ENCODE peak calls at places on chromosomes 11 and 22, in six cellular contexts. One of them, this sample, is unnamed.

GRCh38 chr11:134578807-134579708 is 167.0 kb upstream of the B3GAT1 start:
- DNase-seq in prostate gland: no peak
- DNase-seq in stomach: no peak
- DNase-seq in spleen: no peak
- DNase-seq in GM12891: no peak
- DNase-seq in transverse colon: peak; percentile 35
- DNase-seq in this sample: no peak

GRCh38 chr11:47185305-47186075 is 744 bp downstream of the PACSIN3 start:
- DNase-seq in prostate gland: peak; percentile 69
- DNase-seq in spleen: no peak
- DNase-seq in transverse colon: peak; percentile 39
- DNase-seq in stomach: peak; percentile 70
- DNase-seq in GM12891: no peak
- DNase-seq in this sample: no peak

GRCh38 chr11:117644403-117645155 is 152.4 kb downstream of the DSCAML1 start:
- DNase-seq in stomach: no peak
- DNase-seq in GM12891: no peak
- DNase-seq in spleen: peak; percentile 51
- DNase-seq in prostate gland: no peak
- DNase-seq in transverse colon: no peak
- DNase-seq in this sample: no peak

GRCh38 chr11:6402561-6402981 is 12.3 kb downstream of the SMPD1 start:
- DNase-seq in GM12891: peak; percentile 76
- DNase-seq in prostate gland: no peak
- DNase-seq in spleen: no peak
- DNase-seq in stomach: no peak
- DNase-seq in transverse colon: peak; percentile 57
- DNase-seq in this sample: peak; percentile 74

GRCh38 chr11:97815667-97816066 is 1205.1 kb upstream of the CNTN5 start:
- DNase-seq in transverse colon: no peak
- DNase-seq in stomach: no peak
- DNase-seq in prostate gland: no peak
- DNase-seq in GM12891: no peak
- DNase-seq in spleen: no peak
- DNase-seq in this sample: no peak

GRCh38 chr22:46129390-46130041 is 20.8 kb upstream of the PPARA start:
- DNase-seq in stomach: no peak
- DNase-seq in prostate gland: no peak
- DNase-seq in GM12891: peak; percentile 70
- DNase-seq in transverse colon: peak; percentile 61
- DNase-seq in spleen: peak; percentile 89
- DNase-seq in this sample: peak; percentile 70

GRCh38 chr22:46737105-46737975 is 712 bp downstream of the CERK start:
- DNase-seq in GM12891: peak; percentile 70
- DNase-seq in prostate gland: no peak
- DNase-seq in spleen: peak; percentile 90
- DNase-seq in transverse colon: peak; percentile 59
- DNase-seq in stomach: no peak
- DNase-seq in this sample: peak; percentile 63

GRCh38 chr11:46278387-46279173 is 1.1 kb downstream of the CREB3L1 start:
- DNase-seq in GM12891: no peak
- DNase-seq in transverse colon: peak; percentile 79
- DNase-seq in stomach: peak; percentile 80
- DNase-seq in prostate gland: peak; percentile 71
- DNase-seq in spleen: no peak
- DNase-seq in this sample: no peak

GRCh38 chr11:109023029-109023428 is 358.2 kb downstream of the DDX10 start:
- DNase-seq in prostate gland: no peak
- DNase-seq in GM12891: no peak
- DNase-seq in spleen: no peak
- DNase-seq in transverse colon: no peak
- DNase-seq in stomach: no peak
- DNase-seq in this sample: no peak

GRCh38 chr11:77377734-77378133 is 76.2 kb upstream of the GDPD4 start:
- DNase-seq in GM12891: no peak
- DNase-seq in prostate gland: no peak
- DNase-seq in stomach: no peak
- DNase-seq in transverse colon: no peak
- DNase-seq in spleen: no peak
- DNase-seq in this sample: no peak

GRCh38 chr11:86955111-86955673 is at the start of gene FZD4:
- DNase-seq in transverse colon: peak; percentile 93
- DNase-seq in spleen: peak; percentile 91
- DNase-seq in prostate gland: peak; percentile 90
- DNase-seq in stomach: peak; percentile 93
- DNase-seq in GM12891: peak; percentile 77
- DNase-seq in this sample: peak; percentile 68

GRCh38 chr22:38347944-38348750 is 30.9 kb upstream of the CSNK1E start:
- DNase-seq in stomach: peak; percentile 17
- DNase-seq in prostate gland: no peak
- DNase-seq in transverse colon: peak; percentile 32
- DNase-seq in spleen: peak; percentile 46
- DNase-seq in GM12891: no peak
- DNase-seq in this sample: no peak

GRCh38 chr22:40023226-40023925 is 28.6 kb downstream of the FAM83F start:
- DNase-seq in stomach: no peak
- DNase-seq in transverse colon: no peak
- DNase-seq in prostate gland: no peak
- DNase-seq in GM12891: no peak
- DNase-seq in spleen: peak; percentile 60
- DNase-seq in this sample: no peak

GRCh38 chr11:77057938-77058474 is 8.8 kb upstream of the CAPN5 start:
- DNase-seq in transverse colon: no peak
- DNase-seq in stomach: no peak
- DNase-seq in prostate gland: no peak
- DNase-seq in GM12891: no peak
- DNase-seq in spleen: no peak
- DNase-seq in this sample: no peak

GRCh38 chr11:13461291-13461690 is 1.7 kb downstream of the BTBD10 start:
- DNase-seq in transverse colon: no peak
- DNase-seq in stomach: no peak
- DNase-seq in GM12891: no peak
- DNase-seq in spleen: no peak
- DNase-seq in prostate gland: no peak
- DNase-seq in this sample: no peak

GRCh38 chr11:27012254-27012921 is 18.5 kb downstream of the FIBIN start:
- DNase-seq in GM12891: no peak
- DNase-seq in transverse colon: peak; percentile 14
- DNase-seq in spleen: no peak
- DNase-seq in stomach: no peak
- DNase-seq in prostate gland: no peak
- DNase-seq in this sample: no peak

GRCh38 chr22:24503137-24503850 is 8.2 kb downstream of the UPB1 start:
- DNase-seq in stomach: peak; percentile 63
- DNase-seq in transverse colon: peak; percentile 61
- DNase-seq in prostate gland: peak; percentile 33
- DNase-seq in spleen: peak; percentile 81
- DNase-seq in GM12891: peak; percentile 60
- DNase-seq in this sample: peak; percentile 61

GRCh38 chr22:24507742-24508141 is 12.6 kb downstream of the UPB1 start:
- DNase-seq in transverse colon: no peak
- DNase-seq in spleen: no peak
- DNase-seq in stomach: no peak
- DNase-seq in prostate gland: no peak
- DNase-seq in GM12891: no peak
- DNase-seq in this sample: no peak

GRCh38 chr22:24503851-24504170 is 8.7 kb downstream of the UPB1 start:
- DNase-seq in spleen: peak; percentile 64
- DNase-seq in stomach: peak; percentile 3
- DNase-seq in GM12891: no peak
- DNase-seq in prostate gland: no peak
- DNase-seq in transverse colon: no peak
- DNase-seq in this sample: no peak

GRCh38 chr22:24506802-24507438 is 11.8 kb downstream of the UPB1 start:
- DNase-seq in transverse colon: no peak
- DNase-seq in spleen: no peak
- DNase-seq in GM12891: no peak
- DNase-seq in stomach: no peak
- DNase-seq in prostate gland: no peak
- DNase-seq in this sample: no peak

DNA sequence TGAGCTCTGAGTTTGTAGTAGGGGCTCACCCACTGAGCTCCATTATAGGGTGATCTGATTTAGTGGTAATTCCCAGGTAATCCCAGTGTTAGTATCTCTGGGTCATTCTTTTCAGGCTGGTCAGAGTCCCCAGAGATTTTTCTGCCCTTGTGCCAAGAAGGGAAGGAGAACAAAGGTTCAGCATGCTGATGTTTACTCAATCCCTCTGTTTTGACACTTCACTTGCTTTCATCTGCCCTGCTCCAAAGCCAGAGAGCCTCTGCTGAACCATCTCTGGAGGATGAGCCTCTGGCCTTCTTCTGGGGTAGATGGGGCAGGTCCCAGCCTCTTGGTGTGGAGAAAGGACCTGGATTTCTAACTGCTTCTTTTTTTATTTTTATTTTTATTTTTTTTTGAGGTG is 10.2 kb downstream of the UPB1 start:
- DNase-seq in stomach: peak; percentile 17
- DNase-seq in prostate gland: no peak
- DNase-seq in spleen: no peak
- DNase-seq in GM12891: no peak
- DNase-seq in transverse colon: no peak
- DNase-seq in this sample: no peak
- TF ChIP-seq POLR2AphosphoS5 in stomach: no peak
- TF ChIP-seq POLR2AphosphoS5 in prostate gland: no peak
- TF ChIP-seq POLR2AphosphoS5 in spleen: no peak
- TF ChIP-seq POLR2AphosphoS5 in GM12891: no peak
- TF ChIP-seq POLR2AphosphoS5 in transverse colon: no peak
- TF ChIP-seq POLR2AphosphoS5 in this sample: no peak

DNA sequence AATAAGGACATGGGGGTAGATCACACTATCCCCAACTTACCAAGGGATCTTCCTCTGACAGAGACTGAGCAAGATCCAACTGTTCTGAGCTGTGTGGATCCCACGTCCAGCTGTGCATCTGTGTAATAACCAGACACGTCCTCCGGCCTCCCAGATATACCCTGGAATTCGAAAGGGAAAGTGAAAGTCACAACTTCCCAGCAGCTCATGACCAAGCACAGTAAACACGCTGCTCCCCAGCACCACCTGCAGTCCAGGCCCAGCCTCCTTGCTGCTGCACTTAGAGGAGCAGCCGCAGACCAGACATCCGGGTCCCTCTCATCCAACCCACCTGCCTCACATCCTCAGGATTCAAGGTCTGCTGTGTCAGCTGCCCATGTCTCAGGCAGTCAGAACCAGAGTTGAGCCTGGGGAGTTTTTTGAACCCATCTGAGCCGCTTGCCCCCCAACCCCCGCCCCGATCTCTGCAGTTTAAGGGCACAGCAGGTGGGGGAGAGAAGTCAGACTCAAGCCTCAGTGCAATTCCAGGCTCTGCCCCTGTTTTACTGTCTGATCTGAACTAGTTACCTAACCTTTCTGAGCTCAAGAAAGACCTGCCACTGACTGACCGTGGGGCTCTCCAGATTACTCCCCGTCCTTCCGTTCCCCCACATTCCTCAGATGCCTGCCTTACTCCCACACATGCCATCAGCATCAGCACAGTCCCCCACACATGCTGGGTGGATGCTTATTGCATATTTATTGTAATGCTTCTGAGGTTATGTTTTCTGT is at the start of gene APOL2:
- DNase-seq in GM12891: peak; percentile 64
- DNase-seq in transverse colon: peak; percentile 92
- DNase-seq in stomach: peak; percentile 90
- DNase-seq in prostate gland: peak; percentile 92
- DNase-seq in spleen: peak; percentile 97
- DNase-seq in this sample: peak; percentile 67
- TF ChIP-seq POLR2A in GM12891: peak; percentile 37
- TF ChIP-seq POLR2A in transverse colon: peak; percentile 87
- TF ChIP-seq POLR2A in stomach: no peak
- TF ChIP-seq POLR2A in prostate gland: peak; percentile 88
- TF ChIP-seq POLR2A in spleen: peak; percentile 94
- TF ChIP-seq POLR2A in this sample: peak; percentile 67

GRCh38 chr11:64224151-64224890 is 1.7 kb downstream of the TRPT1 start:
- DNase-seq in prostate gland: no peak
- DNase-seq in stomach: no peak
- DNase-seq in spleen: peak; percentile 84
- DNase-seq in GM12891: no peak
- DNase-seq in transverse colon: no peak
- DNase-seq in this sample: no peak
- TF ChIP-seq POLR2AphosphoS5 in prostate gland: no peak
- TF ChIP-seq POLR2AphosphoS5 in stomach: no peak
- TF ChIP-seq POLR2AphosphoS5 in spleen: peak; percentile 73
- TF ChIP-seq POLR2AphosphoS5 in GM12891: peak; percentile 80
- TF ChIP-seq POLR2AphosphoS5 in transverse colon: no peak
- TF ChIP-seq POLR2AphosphoS5 in this sample: peak; percentile 72

GRCh38 chr11:120401506-120401905 is 65.3 kb downstream of the ARHGEF12 start:
- DNase-seq in spleen: no peak
- DNase-seq in stomach: no peak
- DNase-seq in transverse colon: no peak
- DNase-seq in prostate gland: no peak
- DNase-seq in GM12891: no peak
- DNase-seq in this sample: no peak

GRCh38 chr11:120398184-120398583 is 62.0 kb downstream of the ARHGEF12 start:
- DNase-seq in stomach: no peak
- DNase-seq in prostate gland: no peak
- DNase-seq in spleen: no peak
- DNase-seq in transverse colon: no peak
- DNase-seq in GM12891: no peak
- DNase-seq in this sample: no peak

GRCh38 chr11:120399312-120399711 is 63.1 kb downstream of the ARHGEF12 start:
- DNase-seq in prostate gland: no peak
- DNase-seq in stomach: no peak
- DNase-seq in transverse colon: no peak
- DNase-seq in GM12891: no peak
- DNase-seq in spleen: no peak
- DNase-seq in this sample: no peak

GRCh38 chr11:120403966-120404365 is 67.8 kb downstream of the ARHGEF12 start:
- DNase-seq in transverse colon: no peak
- DNase-seq in spleen: no peak
- DNase-seq in prostate gland: no peak
- DNase-seq in stomach: no peak
- DNase-seq in GM12891: no peak
- DNase-seq in this sample: no peak

DNA sequence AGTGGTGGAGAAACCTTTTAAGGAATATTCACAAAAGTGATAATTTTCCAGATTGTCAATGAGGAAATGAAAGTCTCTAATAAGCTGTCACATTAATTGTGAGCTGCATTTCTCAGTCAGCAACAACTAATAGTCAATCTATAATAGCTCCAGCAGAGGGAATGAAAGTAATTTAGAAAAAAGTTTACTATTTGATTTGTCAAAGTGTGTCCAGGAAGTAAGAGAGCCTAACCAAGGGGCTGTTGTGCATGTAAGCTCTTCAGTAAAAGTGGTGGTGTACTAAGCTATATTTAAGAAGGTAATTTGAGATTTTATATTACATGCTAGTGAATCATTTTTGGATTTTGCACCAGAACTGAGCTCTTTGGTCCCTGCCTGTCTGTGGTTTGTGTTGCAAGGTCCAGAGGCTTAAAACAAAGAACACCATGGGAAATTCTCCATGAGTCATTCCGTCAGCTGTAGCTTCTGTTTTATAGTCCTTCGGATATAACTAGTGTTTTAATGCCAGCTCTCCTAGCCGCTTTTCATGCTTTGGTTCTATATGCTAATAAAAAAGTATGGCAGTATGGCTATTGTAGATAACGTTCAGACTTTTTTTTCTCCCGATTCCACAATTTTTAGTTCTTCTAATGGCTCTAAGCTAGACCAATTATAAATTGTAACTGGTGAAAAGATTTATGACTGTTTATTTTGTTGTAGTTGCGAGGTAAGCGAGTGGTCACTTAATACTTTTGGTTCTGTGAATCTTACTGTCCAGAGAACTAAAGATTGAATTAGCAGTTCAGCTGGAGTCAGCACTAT is 64.6 kb downstream of the ARHGEF12 start:
- DNase-seq in stomach: no peak
- DNase-seq in GM12891: no peak
- DNase-seq in transverse colon: peak; percentile 23
- DNase-seq in spleen: no peak
- DNase-seq in prostate gland: peak; percentile 41
- DNase-seq in this sample: no peak
- TF ChIP-seq POLR2A in stomach: no peak
- TF ChIP-seq POLR2A in GM12891: no peak
- TF ChIP-seq POLR2A in transverse colon: no peak
- TF ChIP-seq POLR2A in spleen: no peak
- TF ChIP-seq POLR2A in prostate gland: no peak
- TF ChIP-seq POLR2A in this sample: no peak

This sample was measured in GM12892.